ENCODE peak calls at places on chromosomes 7 and 10, in ten cellular contexts. One of them, this sample, is unnamed.

GRCh38 chr7:6621195-6622128 is 6.1 kb downstream of the ZNF853 start:
- DNase-seq in spleen: no peak
- DNase-seq in mucosa of descending colon: no peak
- DNase-seq in thoracic aorta: no peak
- DNase-seq in fibroblast of lung: no peak
- DNase-seq in astrocyte: no peak
- DNase-seq in CD8-positive, alpha-beta T cell: no peak
- DNase-seq in neural progenitor cell: no peak
- DNase-seq in testis: no peak
- DNase-seq in cardiac muscle cell: no peak
- DNase-seq in this sample: no peak

GRCh38 chr10:86779267-86780017 is 23.0 kb downstream of the BMPR1A start:
- DNase-seq in testis: no peak
- DNase-seq in mucosa of descending colon: no peak
- DNase-seq in thoracic aorta: no peak
- DNase-seq in fibroblast of lung: peak; percentile 57
- DNase-seq in spleen: no peak
- DNase-seq in cardiac muscle cell: peak; percentile 66
- DNase-seq in neural progenitor cell: no peak
- DNase-seq in astrocyte: peak; percentile 65
- DNase-seq in CD8-positive, alpha-beta T cell: no peak
- DNase-seq in this sample: no peak

GRCh38 chr7:4043988-4044387 is 638.1 kb upstream of the FOXK1 start:
- DNase-seq in thoracic aorta: no peak
- DNase-seq in mucosa of descending colon: no peak
- DNase-seq in CD8-positive, alpha-beta T cell: no peak
- DNase-seq in spleen: no peak
- DNase-seq in astrocyte: no peak
- DNase-seq in cardiac muscle cell: no peak
- DNase-seq in neural progenitor cell: no peak
- DNase-seq in fibroblast of lung: no peak
- DNase-seq in testis: no peak
- DNase-seq in this sample: no peak

GRCh38 chr10:119449760-119450461 is 92.6 kb downstream of the RGS10 start:
- DNase-seq in neural progenitor cell: no peak
- DNase-seq in cardiac muscle cell: peak; percentile 95
- DNase-seq in CD8-positive, alpha-beta T cell: no peak
- DNase-seq in spleen: no peak
- DNase-seq in testis: peak; percentile 39
- DNase-seq in mucosa of descending colon: peak; percentile 68
- DNase-seq in thoracic aorta: peak; percentile 89
- DNase-seq in fibroblast of lung: peak; percentile 91
- DNase-seq in astrocyte: peak; percentile 40
- DNase-seq in this sample: no peak

GRCh38 chr10:123519861-123520260 is 146.3 kb upstream of the GPR26 start:
- DNase-seq in testis: no peak
- DNase-seq in CD8-positive, alpha-beta T cell: no peak
- DNase-seq in astrocyte: no peak
- DNase-seq in spleen: no peak
- DNase-seq in mucosa of descending colon: no peak
- DNase-seq in cardiac muscle cell: no peak
- DNase-seq in neural progenitor cell: no peak
- DNase-seq in fibroblast of lung: no peak
- DNase-seq in thoracic aorta: no peak
- DNase-seq in this sample: no peak

GRCh38 chr10:78974409-78975317 is 94.1 kb upstream of the ZMIZ1 start:
- DNase-seq in cardiac muscle cell: peak; percentile 88
- DNase-seq in spleen: no peak
- DNase-seq in fibroblast of lung: peak; percentile 84
- DNase-seq in testis: peak; percentile 46
- DNase-seq in mucosa of descending colon: peak; percentile 77
- DNase-seq in thoracic aorta: peak; percentile 84
- DNase-seq in CD8-positive, alpha-beta T cell: peak; percentile 12
- DNase-seq in astrocyte: peak; percentile 91
- DNase-seq in neural progenitor cell: peak; percentile 62
- DNase-seq in this sample: peak; percentile 48

GRCh38 chr10:86305521-86305920 is 61.1 kb downstream of the GRID1 start:
- DNase-seq in mucosa of descending colon: no peak
- DNase-seq in fibroblast of lung: no peak
- DNase-seq in thoracic aorta: no peak
- DNase-seq in testis: no peak
- DNase-seq in neural progenitor cell: no peak
- DNase-seq in astrocyte: no peak
- DNase-seq in CD8-positive, alpha-beta T cell: no peak
- DNase-seq in cardiac muscle cell: no peak
- DNase-seq in spleen: peak; percentile 8
- DNase-seq in this sample: no peak

GRCh38 chr10:84310470-84310869 is 17.9 kb upstream of the CCSER2 start:
- DNase-seq in fibroblast of lung: peak; percentile 32
- DNase-seq in neural progenitor cell: no peak
- DNase-seq in testis: no peak
- DNase-seq in mucosa of descending colon: no peak
- DNase-seq in CD8-positive, alpha-beta T cell: no peak
- DNase-seq in spleen: no peak
- DNase-seq in thoracic aorta: no peak
- DNase-seq in astrocyte: peak; percentile 72
- DNase-seq in cardiac muscle cell: peak; percentile 23
- DNase-seq in this sample: no peak

GRCh38 chr10:14543048-14543903 is 212.6 kb upstream of the FRMD4A start:
- DNase-seq in testis: peak; percentile 54
- DNase-seq in cardiac muscle cell: peak; percentile 44
- DNase-seq in thoracic aorta: no peak
- DNase-seq in astrocyte: no peak
- DNase-seq in CD8-positive, alpha-beta T cell: no peak
- DNase-seq in spleen: peak; percentile 85
- DNase-seq in fibroblast of lung: peak; percentile 47
- DNase-seq in mucosa of descending colon: no peak
- DNase-seq in neural progenitor cell: no peak
- DNase-seq in this sample: no peak

GRCh38 chr10:3196971-3197353 is 24.4 kb upstream of the PITRM1 start:
- DNase-seq in spleen: peak; percentile 73
- DNase-seq in astrocyte: no peak
- DNase-seq in mucosa of descending colon: no peak
- DNase-seq in thoracic aorta: no peak
- DNase-seq in fibroblast of lung: no peak
- DNase-seq in testis: no peak
- DNase-seq in neural progenitor cell: no peak
- DNase-seq in cardiac muscle cell: no peak
- DNase-seq in CD8-positive, alpha-beta T cell: no peak
- DNase-seq in this sample: no peak

GRCh38 chr10:114044251-114045070 is 795 bp downstream of the ADRB1 start:
- DNase-seq in fibroblast of lung: no peak
- DNase-seq in testis: no peak
- DNase-seq in spleen: peak; percentile 80
- DNase-seq in CD8-positive, alpha-beta T cell: no peak
- DNase-seq in mucosa of descending colon: no peak
- DNase-seq in astrocyte: no peak
- DNase-seq in cardiac muscle cell: no peak
- DNase-seq in thoracic aorta: no peak
- DNase-seq in neural progenitor cell: peak; percentile 35
- DNase-seq in this sample: no peak

GRCh38 chr7:159032310-159032709 is 112.4 kb downstream of the VIPR2 start:
- DNase-seq in astrocyte: no peak
- DNase-seq in spleen: peak; percentile 71
- DNase-seq in testis: peak; percentile 32
- DNase-seq in thoracic aorta: no peak
- DNase-seq in CD8-positive, alpha-beta T cell: no peak
- DNase-seq in mucosa of descending colon: no peak
- DNase-seq in cardiac muscle cell: no peak
- DNase-seq in fibroblast of lung: no peak
- DNase-seq in neural progenitor cell: no peak
- DNase-seq in this sample: no peak

GRCh38 chr7:2354173-2355078 is at the start of gene EIF3B:
- DNase-seq in fibroblast of lung: peak; percentile 98
- DNase-seq in CD8-positive, alpha-beta T cell: peak; percentile 80
- DNase-seq in mucosa of descending colon: peak; percentile 93
- DNase-seq in astrocyte: peak; percentile 91
- DNase-seq in cardiac muscle cell: peak; percentile 97
- DNase-seq in thoracic aorta: peak; percentile 80
- DNase-seq in neural progenitor cell: peak; percentile 96
- DNase-seq in spleen: peak; percentile 97
- DNase-seq in testis: peak; percentile 89
- DNase-seq in this sample: peak; percentile 86

GRCh38 chr7:96739609-96740008 is 30.0 kb upstream of the SEM1 start:
- DNase-seq in CD8-positive, alpha-beta T cell: no peak
- DNase-seq in fibroblast of lung: no peak
- DNase-seq in thoracic aorta: no peak
- DNase-seq in neural progenitor cell: peak; percentile 10
- DNase-seq in spleen: no peak
- DNase-seq in testis: no peak
- DNase-seq in mucosa of descending colon: no peak
- DNase-seq in astrocyte: no peak
- DNase-seq in cardiac muscle cell: no peak
- DNase-seq in this sample: no peak

GRCh38 chr10:24806262-24806661 is 82.6 kb upstream of the ARHGAP21 start:
- DNase-seq in testis: no peak
- DNase-seq in CD8-positive, alpha-beta T cell: no peak
- DNase-seq in fibroblast of lung: no peak
- DNase-seq in spleen: no peak
- DNase-seq in thoracic aorta: no peak
- DNase-seq in cardiac muscle cell: no peak
- DNase-seq in mucosa of descending colon: no peak
- DNase-seq in neural progenitor cell: no peak
- DNase-seq in astrocyte: no peak
- DNase-seq in this sample: no peak

GRCh38 chr10:98150544-98150943 is 16.1 kb downstream of the R3HCC1L start:
- DNase-seq in CD8-positive, alpha-beta T cell: no peak
- DNase-seq in cardiac muscle cell: peak; percentile 35
- DNase-seq in thoracic aorta: no peak
- DNase-seq in neural progenitor cell: no peak
- DNase-seq in mucosa of descending colon: no peak
- DNase-seq in fibroblast of lung: peak; percentile 18
- DNase-seq in testis: no peak
- DNase-seq in astrocyte: peak; percentile 54
- DNase-seq in spleen: no peak
- DNase-seq in this sample: no peak

GRCh38 chr7:157992511-157993160 is 595.0 kb downstream of the PTPRN2 start:
- DNase-seq in testis: no peak
- DNase-seq in fibroblast of lung: no peak
- DNase-seq in neural progenitor cell: no peak
- DNase-seq in astrocyte: no peak
- DNase-seq in thoracic aorta: no peak
- DNase-seq in cardiac muscle cell: no peak
- DNase-seq in spleen: peak; percentile 61
- DNase-seq in mucosa of descending colon: no peak
- DNase-seq in CD8-positive, alpha-beta T cell: no peak
- DNase-seq in this sample: no peak

DNA sequence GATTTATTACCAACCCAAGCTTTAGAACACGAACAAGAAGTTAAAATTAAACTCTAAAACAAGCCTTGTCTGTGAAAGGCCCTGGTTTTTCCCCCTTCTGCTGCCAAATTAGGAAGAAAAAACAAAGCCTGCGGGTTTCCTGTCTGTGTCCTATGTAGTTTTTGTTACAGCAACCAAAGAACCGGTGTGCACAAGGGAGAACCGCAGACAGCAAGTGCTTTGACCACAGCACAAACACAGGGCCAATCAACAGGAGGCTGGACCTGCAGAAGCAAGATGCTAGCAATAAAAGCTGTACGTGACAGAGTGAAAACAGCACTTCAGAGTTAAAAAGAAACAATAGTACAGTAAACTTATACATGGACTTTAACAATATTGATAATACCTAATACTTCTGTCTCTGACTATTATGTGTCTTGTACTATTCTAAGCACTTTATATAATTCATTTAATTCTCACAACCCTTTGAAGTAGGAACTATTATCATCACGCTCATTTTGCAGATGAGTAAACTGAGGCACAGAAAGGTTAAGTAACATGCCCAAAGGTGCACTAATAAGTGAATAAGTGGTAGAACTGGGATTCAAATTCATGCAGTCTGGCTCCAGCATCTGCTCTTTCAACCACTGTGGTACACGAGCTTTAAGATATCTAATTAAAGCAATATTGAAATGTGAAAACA is 66.0 kb downstream of the STK17A start:
- DNase-seq in thoracic aorta: no peak
- DNase-seq in neural progenitor cell: no peak
- DNase-seq in testis: no peak
- DNase-seq in cardiac muscle cell: peak; percentile 74
- DNase-seq in fibroblast of lung: peak; percentile 69
- DNase-seq in spleen: peak; percentile 91
- DNase-seq in CD8-positive, alpha-beta T cell: peak; percentile 53
- DNase-seq in mucosa of descending colon: peak; percentile 68
- DNase-seq in astrocyte: peak; percentile 97
- DNase-seq in this sample: no peak
- H3K4me1 ChIP-seq in thoracic aorta: peaks cover 66% of the 10 kb centered on the region
- H3K4me1 ChIP-seq in neural progenitor cell: peaks cover 30% of the 10 kb centered on the region
- H3K4me1 ChIP-seq in testis: peaks cover 13% of the 10 kb centered on the region
- H3K4me1 ChIP-seq in cardiac muscle cell: peaks cover 23% of the 10 kb centered on the region
- H3K4me1 ChIP-seq in fibroblast of lung: peaks cover 57% of the 10 kb centered on the region
- H3K4me1 ChIP-seq in spleen: peaks cover 98% of the 10 kb centered on the region
- H3K4me1 ChIP-seq in CD8-positive, alpha-beta T cell: peaks cover 91% of the 10 kb centered on the region
- H3K4me1 ChIP-seq in mucosa of descending colon: peaks cover 20% of the 10 kb centered on the region
- H3K4me1 ChIP-seq in astrocyte: peaks cover 67% of the 10 kb centered on the region
- H3K4me1 ChIP-seq in this sample: no peaks in the 10 kb centered on the region

DNA sequence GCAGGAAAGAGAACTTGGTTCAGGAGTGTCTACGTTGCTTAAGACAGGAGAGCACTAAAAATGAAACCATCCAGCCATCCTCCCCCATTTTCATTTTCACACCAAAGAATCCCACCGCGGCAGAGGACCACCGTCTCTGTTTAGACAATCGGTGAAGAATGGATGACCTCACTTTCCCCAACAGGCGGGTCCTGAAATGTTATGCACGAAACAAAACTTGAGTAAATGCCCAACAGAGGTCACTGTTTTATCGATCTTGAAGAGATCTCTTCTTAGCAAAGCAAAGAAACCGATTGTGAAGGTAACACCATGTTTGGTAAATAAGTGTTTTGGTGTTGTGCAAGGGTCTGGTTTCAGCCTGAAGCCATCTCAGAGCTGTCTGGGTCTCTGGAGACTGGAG is 1.4 kb upstream of the IL6 start:
- DNase-seq in fibroblast of lung: peak; percentile 60
- DNase-seq in testis: no peak
- DNase-seq in CD8-positive, alpha-beta T cell: no peak
- DNase-seq in thoracic aorta: no peak
- DNase-seq in spleen: no peak
- DNase-seq in astrocyte: no peak
- DNase-seq in cardiac muscle cell: peak; percentile 15
- DNase-seq in mucosa of descending colon: no peak
- DNase-seq in neural progenitor cell: peak; percentile 23
- DNase-seq in this sample: no peak
- TF ChIP-seq CTCF in fibroblast of lung: no peak
- TF ChIP-seq CTCF in testis: no peak
- TF ChIP-seq CTCF in CD8-positive, alpha-beta T cell: no peak
- TF ChIP-seq CTCF in thoracic aorta: no peak
- TF ChIP-seq CTCF in spleen: no peak
- TF ChIP-seq CTCF in astrocyte: no peak
- TF ChIP-seq CTCF in cardiac muscle cell: no peak
- TF ChIP-seq CTCF in mucosa of descending colon: no peak
- TF ChIP-seq CTCF in neural progenitor cell: no peak
- TF ChIP-seq CTCF in this sample: no peak

GRCh38 chr10:11755512-11756247 is 13.5 kb downstream of the ECHDC3 start:
- DNase-seq in CD8-positive, alpha-beta T cell: no peak
- DNase-seq in cardiac muscle cell: no peak
- DNase-seq in spleen: no peak
- DNase-seq in mucosa of descending colon: no peak
- DNase-seq in astrocyte: no peak
- DNase-seq in neural progenitor cell: no peak
- DNase-seq in testis: no peak
- DNase-seq in fibroblast of lung: no peak
- DNase-seq in thoracic aorta: no peak
- DNase-seq in this sample: no peak
- H3K4me1 ChIP-seq in CD8-positive, alpha-beta T cell: no peaks in the 10 kb centered on the region
- H3K4me1 ChIP-seq in cardiac muscle cell: peaks cover 15% of the 10 kb centered on the region
- H3K4me1 ChIP-seq in spleen: peaks cover 34% of the 10 kb centered on the region
- H3K4me1 ChIP-seq in mucosa of descending colon: peaks cover 10% of the 10 kb centered on the region
- H3K4me1 ChIP-seq in astrocyte: peaks cover 18% of the 10 kb centered on the region
- H3K4me1 ChIP-seq in neural progenitor cell: no peaks in the 10 kb centered on the region
- H3K4me1 ChIP-seq in testis: peaks cover 24% of the 10 kb centered on the region
- H3K4me1 ChIP-seq in fibroblast of lung: peaks cover 3% of the 10 kb centered on the region
- H3K4me1 ChIP-seq in thoracic aorta: peaks cover 3% of the 10 kb centered on the region
- H3K4me1 ChIP-seq in this sample: peaks cover 20% of the 10 kb centered on the region

GRCh38 chr7:151341357-151342101 is at the start of gene NUB1:
- DNase-seq in neural progenitor cell: peak; percentile 96
- DNase-seq in cardiac muscle cell: peak; percentile 89
- DNase-seq in CD8-positive, alpha-beta T cell: peak; percentile 83
- DNase-seq in testis: peak; percentile 94
- DNase-seq in astrocyte: peak; percentile 27
- DNase-seq in mucosa of descending colon: peak; percentile 95
- DNase-seq in thoracic aorta: peak; percentile 69
- DNase-seq in spleen: peak; percentile 99
- DNase-seq in fibroblast of lung: peak; percentile 82
- DNase-seq in this sample: peak; percentile 100
- TF ChIP-seq CTCF in neural progenitor cell: no peak
- TF ChIP-seq CTCF in cardiac muscle cell: no peak
- TF ChIP-seq CTCF in CD8-positive, alpha-beta T cell: no peak
- TF ChIP-seq CTCF in testis: no peak
- TF ChIP-seq CTCF in astrocyte: no peak
- TF ChIP-seq CTCF in mucosa of descending colon: no peak
- TF ChIP-seq CTCF in thoracic aorta: no peak
- TF ChIP-seq CTCF in spleen: no peak
- TF ChIP-seq CTCF in fibroblast of lung: no peak
- TF ChIP-seq CTCF in this sample: no peak

This sample was measured in pancreas.